ENCODE peak calls at places on chromosomes 16 and 17, in four cellular contexts. C is CD4-positive, alpha-beta memory T cell; A is OCI-LY7; B is stomach. M is an unnamed sample. For H3K4me1, the result is how much of the 10 kb centered on the place peaks cover.

GRCh38 chr16:12515346-12515745 is 288.3 kb downstream of the CPPED1 start:
- DNase-seq in C (no peak), A (no peak), B (no peak), M (no peak)

GRCh38 chr16:59058261-59058660 is 324.1 kb upstream of the GOT2 start:
- DNase-seq in C (no peak), A (no peak), B (no peak), M (no peak)

GRCh38 chr17:67116045-67116575 is 71.8 kb downstream of the CACNG1 start:
- DNase-seq in C (no peak), A (no peak), B (no peak), M (no peak)

GRCh38 chr17:49996121-49996494 is 1.1 kb upstream of the DLX3 start:
- DNase-seq in C (no peak), A (no peak), B (no peak), M (no peak)

GRCh38 chr17:50520483-50520882 is 12.1 kb upstream of the EPN3 start:
- DNase-seq in C (no peak), A (no peak), B (no peak), M (no peak)

GRCh38 chr17:16247589-16247984 is 30.6 kb downstream of the PIGL start:
- DNase-seq in C (no peak), A (no peak), B (no peak), M (no peak)

GRCh38 chr16:57113042-57113453 is 20.7 kb downstream of the CPNE2 start:
- DNase-seq in C (no peak), A (no peak), B (no peak), M (no peak)

GRCh38 chr17:8153957-8154607 is 1.9 kb upstream of the PER1 start:
- DNase-seq in C (peak), A (peak), B (peak), M (peak)

GRCh38 chr17:81127526-81128177 is 37.7 kb upstream of the PVALEF start:
- DNase-seq in C (no peak), A (no peak), B (no peak), M (no peak)

GRCh38 chr17:28881533-28882056 is 15.9 kb downstream of the FLOT2 start:
- DNase-seq in C (no peak), A (no peak), B (no peak), M (no peak)

GRCh38 chr17:33686171-33686570 is 393.1 kb upstream of the ASIC2 start:
- DNase-seq in C (no peak), A (peak), B (no peak), M (no peak)

GRCh38 chr16:546909-547770 is 13.1 kb upstream of the PRR35 start:
- DNase-seq in C (peak), A (no peak), B (peak), M (peak)

GRCh38 chr16:58243528-58244004 is 45.7 kb upstream of the CSNK2A2 start:
- DNase-seq in C (no peak), A (peak), B (no peak), M (no peak)

GRCh38 chr17:61128671-61129115 is 270.9 kb upstream of the TBX2 start:
- DNase-seq in C (no peak), A (no peak), B (no peak), M (no peak)

GRCh38 chr17:14261406-14261805 is 24.7 kb upstream of the CDRT15 start:
- DNase-seq in C (no peak), A (no peak), B (no peak), M (no peak)

GRCh38 chr17:19354123-19354522 is 8.4 kb downstream of the B9D1 start:
- DNase-seq in C (no peak), A (no peak), B (no peak), M (no peak)

GRCh38 chr17:46266656-46267544 is 28.0 kb upstream of the LRRC37A start:
- DNase-seq in C (peak), A (peak), B (peak), M (peak)

GRCh38 chr16:320206-320605 is 32.3 kb downstream of the AXIN1 start:
- DNase-seq in C (no peak), A (no peak), B (no peak), M (no peak)

GRCh38 chr17:77483128-77483598 is 342.4 kb downstream of the SEC14L1 start:
- DNase-seq in C (no peak), A (no peak), B (no peak), M (no peak)
- H3K4me1 ChIP-seq in C (half or more), A (under half), B (under half), M (under half)

DNA sequence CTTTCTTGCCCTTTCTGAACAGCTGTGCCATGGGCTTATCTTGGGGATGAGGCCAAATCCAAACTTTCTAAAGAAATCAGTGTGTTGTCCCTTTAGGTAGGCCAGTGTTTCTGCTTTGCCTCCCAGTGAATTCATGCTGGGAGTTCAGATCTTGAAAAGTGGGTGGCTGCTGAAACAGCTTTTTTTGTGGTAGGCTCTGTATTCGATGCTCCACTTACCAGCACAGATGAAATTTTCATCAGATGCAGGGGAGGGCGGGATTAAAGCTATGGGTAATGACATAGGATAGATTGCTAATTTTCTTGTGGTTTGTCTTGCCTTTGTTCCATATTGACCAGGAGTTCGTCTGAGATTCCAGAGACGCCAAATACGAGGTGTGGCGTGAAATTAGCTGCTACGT is 2.8 kb downstream of the SOCS7 start:
- DNase-seq in C (no peak), A (no peak), B (no peak), M (no peak)
- H3K4me3 ChIP-seq in C (no peak), A (peak), B (peak), M (no peak)

GRCh38 chr16:29819506-29819905 is 756 bp upstream of the MVP start:
- DNase-seq in C (no peak), A (no peak), B (no peak), M (no peak)

GRCh38 chr16:29818082-29818481 is 2.1 kb downstream of the PAGR1 start:
- DNase-seq in C (no peak), A (no peak), B (no peak), M (no peak)

GRCh38 chr16:29821663-29822115 is 1.4 kb downstream of the MVP start:
- DNase-seq in C (no peak), A (no peak), B (peak), M (peak)

GRCh38 chr16:29820271-29820701 is at the start of gene MVP:
- DNase-seq in C (peak), A (peak), B (peak), M (peak)

GRCh38 chr16:29820730-29821662 is 734 bp downstream of the MVP start:
- DNase-seq in C (peak), A (no peak), B (peak), M (peak)
- H3K4me1 ChIP-seq in C (half or more), A (under half), B (half or more), M (under half)

DNA sequence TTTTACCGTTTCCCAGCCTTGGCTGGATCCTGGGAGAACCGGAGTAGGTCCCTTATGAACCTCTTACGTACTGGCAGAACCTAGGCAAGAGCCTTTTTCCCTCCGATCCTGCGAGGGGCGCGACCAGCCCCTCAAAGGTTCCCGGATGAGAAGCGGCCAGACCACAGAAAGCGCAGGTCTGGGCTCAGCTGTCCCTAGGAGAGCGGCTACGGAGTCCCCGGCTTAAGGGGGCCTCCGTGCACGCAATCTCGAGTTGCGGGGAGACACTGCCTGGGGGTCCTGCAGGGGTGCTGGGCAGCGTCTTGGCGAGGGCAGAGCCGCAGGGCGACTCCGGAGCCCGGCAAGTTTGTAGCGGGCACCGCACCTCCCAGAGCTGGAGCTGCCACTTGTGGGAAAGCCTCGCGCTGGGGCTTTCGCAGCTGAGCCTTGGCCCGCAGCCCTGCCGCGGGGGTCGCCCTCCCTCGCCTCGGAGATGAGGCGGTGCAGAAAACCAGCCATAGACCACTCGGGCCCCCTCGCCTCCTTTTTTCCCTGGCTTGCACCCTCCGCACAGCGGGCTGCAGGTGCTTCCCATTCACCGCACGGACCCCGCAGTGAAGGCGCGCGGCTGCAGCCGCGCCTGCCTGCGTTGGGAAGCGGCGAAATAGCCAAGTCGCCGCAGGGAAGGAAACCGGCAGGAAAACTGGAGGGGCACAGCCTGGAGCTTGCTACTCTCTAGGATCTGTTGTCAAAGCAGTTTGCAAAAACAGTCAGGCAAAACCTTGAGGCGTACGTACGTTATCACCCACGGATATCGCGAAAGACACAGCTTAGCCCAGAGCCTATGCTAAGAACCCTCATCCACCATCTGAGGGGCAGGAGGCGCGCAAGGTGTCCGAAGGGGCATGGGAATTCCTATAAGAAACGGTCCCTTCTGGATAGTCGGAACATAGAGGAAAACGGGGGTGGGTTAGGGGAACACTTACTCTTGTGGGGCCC is 834 bp downstream of the CDH8 start:
- DNase-seq in C (no peak), A (no peak), B (no peak), M (no peak)
- H3K4me3 ChIP-seq in C (no peak), A (no peak), B (peak), M (no peak)

M was measured in ovary.